ENCODE peak calls at places on chromosomes 3 and 15, in four cellular contexts. F is stomach, P is NB4, W is GM12878. Z is an unnamed sample.

GRCh38 chr3:48709051-48709461 is 8.0 kb downstream of the IP6K2 start:
- DNase-seq in F (no peak), P (no peak), W (no peak), Z (no peak)

GRCh38 chr15:87645723-87646122 is 610.8 kb downstream of the NTRK3 start:
- DNase-seq in F (no peak), P (no peak), W (no peak), Z (no peak)

GRCh38 chr15:77786956-77787355 is 154.2 kb upstream of the LINGO1 start:
- DNase-seq in F (no peak), P (no peak), W (no peak), Z (no peak)

GRCh38 chr15:59867436-59867835 is 136.7 kb upstream of the FOXB1 start:
- DNase-seq in F (no peak), P (no peak), W (no peak), Z (no peak)

GRCh38 chr15:98896802-98897732 is 110.5 kb downstream of the PGPEP1L start:
- DNase-seq in F (no peak), P (peak), W (no peak), Z (no peak)

GRCh38 chr15:64490598-64491259 is 30.4 kb downstream of the ZNF609 start:
- DNase-seq in F (no peak), P (no peak), W (no peak), Z (no peak)

GRCh38 chr3:111749171-111750170 is 109.6 kb upstream of the PHLDB2 start:
- DNase-seq in F (no peak), P (no peak), W (no peak), Z (no peak)

GRCh38 chr15:43792761-43793493 is 807 bp downstream of the SERF2 start:
- DNase-seq in F (no peak), P (peak), W (no peak), Z (peak)

GRCh38 chr3:42732196-42732828 is 29.7 kb upstream of the HHATL start:
- DNase-seq in F (no peak), P (no peak), W (no peak), Z (no peak)

GRCh38 chr3:118932822-118933558 is 101.7 kb downstream of the IGSF11 start:
- DNase-seq in F (peak), P (no peak), W (no peak), Z (no peak)

GRCh38 chr3:172608575-172608974 is 85.3 kb upstream of the TNFSF10 start:
- DNase-seq in F (no peak), P (no peak), W (no peak), Z (no peak)

GRCh38 chr3:88150771-88151170 is 1.0 kb downstream of the C3orf38 start:
- DNase-seq in F (no peak), P (peak), W (no peak), Z (no peak)

GRCh38 chr3:128262457-128262856 is 109.2 kb downstream of the EEFSEC start:
- DNase-seq in F (no peak), P (no peak), W (no peak), Z (no peak)

GRCh38 chr15:68278345-68279217 is 1.0 kb downstream of the FEM1B start:
- DNase-seq in F (no peak), P (peak), W (no peak), Z (no peak)

GRCh38 chr15:100115711-100116090 is 226.1 kb downstream of the ADAMTS17 start:
- DNase-seq in F (no peak), P (no peak), W (no peak), Z (no peak)

GRCh38 chr3:24237971-24238767 is 256.5 kb downstream of the THRB start:
- DNase-seq in F (no peak), P (peak), W (peak), Z (peak)

GRCh38 chr3:40379674-40380306 is 7.2 kb upstream of the ENTPD3 start:
- DNase-seq in F (no peak), P (no peak), W (no peak), Z (no peak)

GRCh38 chr3:170614214-170614966 is 28.5 kb upstream of the SLC7A14 start:
- DNase-seq in F (no peak), P (peak), W (no peak), Z (no peak)

GRCh38 chr15:90054618-90055097 is 47.6 kb downstream of the IDH2 start:
- DNase-seq in F (no peak), P (no peak), W (no peak), Z (no peak)

GRCh38 chr3:31170932-31171670 is 276.6 kb upstream of the GADL1 start:
- DNase-seq in F (no peak), P (peak), W (no peak), Z (no peak)

GRCh38 chr3:150936693-150937092 is 31.5 kb upstream of the MINDY4B start:
- DNase-seq in F (no peak), P (no peak), W (no peak), Z (no peak)

GRCh38 chr3:9727743-9728142 is 3.8 kb upstream of the BRPF1 start:
- DNase-seq in F (no peak), P (peak), W (no peak), Z (no peak)

GRCh38 chr3:64056616-64057165 is 33.4 kb upstream of the PSMD6 start:
- DNase-seq in F (no peak), P (no peak), W (no peak), Z (no peak)

GRCh38 chr3:181712505-181713299 is 977 bp downstream of the SOX2 start:
- DNase-seq in F (peak), P (no peak), W (no peak), Z (no peak)

GRCh38 chr15:89852342-89853005 is 37.8 kb upstream of the ANPEP start:
- DNase-seq in F (no peak), P (no peak), W (no peak), Z (no peak)

GRCh38 chr3:127159547-127159946 is 33.4 kb upstream of the PRR23E start:
- DNase-seq in F (no peak), P (no peak), W (no peak), Z (no peak)

GRCh38 chr3:159378391-159378790 is 576.5 kb downstream of the MFSD1 start:
- DNase-seq in F (no peak), P (no peak), W (no peak), Z (no peak)

GRCh38 chr3:152235709-152236298 is 32.9 kb upstream of the MBNL1 start:
- DNase-seq in F (no peak), P (peak), W (no peak), Z (no peak)

GRCh38 chr3:172635588-172635987 is 75.3 kb downstream of the NCEH1 start:
- DNase-seq in F (no peak), P (peak), W (peak), Z (peak)

GRCh38 chr15:67834593-67835348 is 5.1 kb downstream of the RNU6-1 start:
- DNase-seq in F (no peak), P (no peak), W (no peak), Z (no peak)

GRCh38 chr15:25094066-25094465 is 139.3 kb downstream of the SNRPN start:
- DNase-seq in F (no peak), P (no peak), W (no peak), Z (no peak)

GRCh38 chr15:63611217-63611616 is 14.0 kb downstream of the FBXL22 start:
- DNase-seq in F (no peak), P (no peak), W (no peak), Z (no peak)

GRCh38 chr3:11226042-11226370 is 46.2 kb upstream of the ATG7 start:
- DNase-seq in F (peak), P (no peak), W (no peak), Z (no peak)

GRCh38 chr3:171503817-171504216 is 43.6 kb upstream of the TNIK start:
- DNase-seq in F (no peak), P (no peak), W (no peak), Z (no peak)

GRCh38 chr3:27485853-27486252 is 1.7 kb upstream of the SLC4A7 start:
- DNase-seq in F (no peak), P (no peak), W (no peak), Z (no peak)

GRCh38 chr3:122268257-122269024 is 56.6 kb upstream of the CSTA start:
- DNase-seq in F (no peak), P (peak), W (no peak), Z (no peak)

DNA sequence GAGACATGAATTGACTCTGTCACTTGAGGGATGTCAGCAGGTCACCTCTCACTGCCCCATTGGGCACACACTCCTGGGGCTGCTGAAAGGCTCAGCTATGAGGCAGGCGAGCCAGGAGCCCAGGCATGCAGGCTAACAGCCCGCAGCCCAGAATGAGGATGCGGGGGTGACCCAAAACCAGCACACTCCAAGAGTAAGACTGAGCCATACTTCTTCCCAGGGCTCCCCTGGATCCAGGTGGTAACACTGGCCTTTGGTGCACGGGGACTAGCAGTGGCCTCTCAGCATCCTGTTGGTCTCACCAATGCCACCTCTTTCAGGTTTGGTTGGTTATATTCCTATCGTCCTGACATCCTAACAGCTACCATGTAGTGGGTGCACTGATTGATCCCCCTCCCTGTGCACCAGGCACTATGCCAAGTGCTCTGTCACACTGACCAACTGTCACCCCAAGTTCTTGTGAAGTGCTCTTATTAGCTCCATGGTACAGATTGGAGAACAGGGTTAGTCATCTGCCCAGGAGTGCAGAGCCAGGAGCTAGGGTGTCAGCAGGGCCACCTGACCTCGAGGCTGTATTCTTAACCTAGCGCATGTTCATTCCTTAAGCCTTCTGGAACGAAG is 24.8 kb upstream of the SPTBN5 start:
- DNase-seq in F (no peak), P (no peak), W (no peak), Z (no peak)
- TF ChIP-seq POLR2A in F (no peak), P (no peak), W (no peak), Z (no peak)

GRCh38 chr3:98240133-98240532 is 23.9 kb upstream of the OR5H6 start:
- DNase-seq in F (no peak), P (peak), W (no peak), Z (no peak)
- TF ChIP-seq POLR2A in F (no peak), P (no peak), W (no peak), Z (no peak)

GRCh38 chr3:191301017-191301416 is 28.2 kb upstream of the CCDC50 start:
- DNase-seq in F (no peak), P (no peak), W (peak), Z (peak)
- TF ChIP-seq POLR2A in F (no peak), P (no peak), W (no peak), Z (no peak)

GRCh38 chr15:45166792-45167630 is 20.8 kb downstream of the SHF start:
- DNase-seq in F (peak), P (peak), W (peak), Z (peak)
- TF ChIP-seq POLR2A in F (no peak), P (peak), W (peak), Z (peak)

GRCh38 chr15:38073278-38073930 is 139.0 kb downstream of the TMCO5A start:
- DNase-seq in F (no peak), P (no peak), W (no peak), Z (no peak)
- TF ChIP-seq POLR2A in F (no peak), P (no peak), W (no peak), Z (no peak)

Z was measured in GM12892.